ENCODE peak calls at places on chromosomes 12 and 14, in six cellular contexts. O is keratinocyte, A is natural killer cell, R is PC-3, K is fibroblast of pulmonary artery, P is GM12865. V is an unnamed sample.
A peak's percentile ranks its signal among the peaks of the same experiment; 100 is the strongest.

GRCh38 chr12:132611620-132612019 is 1.2 kb upstream of the LRCOL1 start:
- DNase-seq in O (no peak), A (no peak), R (no peak), K (no peak), P (no peak), V (no peak)

GRCh38 chr14:89202413-89202812 is 214.6 kb downstream of the FOXN3 start:
- DNase-seq in O (no peak), A (no peak), R (no peak), K (no peak), P (no peak), V (peak; percentile 32)

GRCh38 chr12:24364921-24365320 is 415.5 kb upstream of the SOX5 start:
- DNase-seq in O (no peak), A (no peak), R (no peak), K (no peak), P (no peak), V (no peak)

GRCh38 chr12:100187857-100188519 is 12.6 kb upstream of the ACTR6 start:
- DNase-seq in O (no peak), A (no peak), R (no peak), K (no peak), P (no peak), V (no peak)

GRCh38 chr14:67650694-67651093 is 23.7 kb downstream of the VTI1B start:
- DNase-seq in O (peak; percentile 11), A (no peak), R (no peak), K (peak; percentile 77), P (no peak), V (peak; percentile 84)

GRCh38 chr14:62819931-62820330 is 225.3 kb downstream of the KCNH5 start:
- DNase-seq in O (no peak), A (no peak), R (no peak), K (peak; percentile 1), P (no peak), V (no peak)

GRCh38 chr12:50621435-50622304 is 116.9 kb downstream of the DIP2B start:
- DNase-seq in O (no peak), A (no peak), R (no peak), K (no peak), P (no peak), V (no peak)

GRCh38 chr12:104182621-104183378 is 32.8 kb upstream of the TXNRD1 start:
- DNase-seq in O (no peak), A (no peak), R (no peak), K (peak; percentile 53), P (no peak), V (no peak)

GRCh38 chr12:53327435-53328042 is 6.1 kb upstream of the AAAS start:
- DNase-seq in O (no peak), A (no peak), R (peak; percentile 40), K (peak; percentile 45), P (no peak), V (no peak)

GRCh38 chr12:121579981-121580868 is 598 bp downstream of the KDM2B start:
- DNase-seq in O (no peak), A (peak; percentile 66), R (peak; percentile 63), K (peak; percentile 62), P (peak; percentile 68), V (peak; percentile 59)

GRCh38 chr14:76876076-76876475 is 49.9 kb downstream of the LRRC74A start:
- DNase-seq in O (peak; percentile 17), A (peak; percentile 30), R (peak; percentile 87), K (peak; percentile 83), P (peak; percentile 71), V (peak; percentile 87)

GRCh38 chr14:96852823-96853422 is 55.7 kb downstream of the VRK1 start:
- DNase-seq in O (peak; percentile 23), A (no peak), R (peak; percentile 52), K (peak; percentile 82), P (peak; percentile 48), V (peak; percentile 75)

GRCh38 chr14:45558183-45558582 is 305.2 kb upstream of the MIS18BP1 start:
- DNase-seq in O (no peak), A (no peak), R (no peak), K (no peak), P (no peak), V (no peak)

GRCh38 chr12:44021471-44021971 is 185.6 kb downstream of the TMEM117 start:
- DNase-seq in O (no peak), A (no peak), R (no peak), K (no peak), P (peak; percentile 56), V (no peak)

GRCh38 chr12:91384391-91384790 is 201.8 kb upstream of the DCN start:
- DNase-seq in O (no peak), A (no peak), R (no peak), K (no peak), P (no peak), V (no peak)

GRCh38 chr12:6178981-6179761 is 21.0 kb upstream of the CD9 start:
- DNase-seq in O (no peak), A (no peak), R (no peak), K (peak; percentile 58), P (no peak), V (peak; percentile 58)

GRCh38 chr12:22576473-22576872 is 32.1 kb upstream of the C2CD5 start:
- DNase-seq in O (no peak), A (no peak), R (no peak), K (no peak), P (no peak), V (no peak)

GRCh38 chr14:96285667-96286066 is 29.7 kb downstream of the BDKRB1 start:
- DNase-seq in O (no peak), A (no peak), R (no peak), K (peak; percentile 70), P (no peak), V (no peak)

GRCh38 chr12:128797119-128798118 is 26.3 kb downstream of the SLC15A4 start:
- DNase-seq in O (no peak), A (peak; percentile 69), R (peak; percentile 52), K (peak; percentile 86), P (no peak), V (peak; percentile 72)

GRCh38 chr14:64724578-64724930 is 20.3 kb downstream of the PLEKHG3 start:
- DNase-seq in O (no peak), A (no peak), R (no peak), K (no peak), P (no peak), V (no peak)

GRCh38 chr12:117580718-117581062 is 219.3 kb upstream of the NOS1 start:
- DNase-seq in O (no peak), A (no peak), R (peak; percentile 47), K (no peak), P (peak; percentile 19), V (no peak)

GRCh38 chr14:75643985-75644384 is 16.7 kb downstream of the ERG28 start:
- DNase-seq in O (no peak), A (no peak), R (no peak), K (no peak), P (no peak), V (no peak)

GRCh38 chr12:53208435-53208834 is 1.4 kb upstream of the ITGB7 start:
- DNase-seq in O (no peak), A (no peak), R (no peak), K (no peak), P (no peak), V (no peak)

GRCh38 chr14:76844223-76844622 is 18.0 kb downstream of the LRRC74A start:
- DNase-seq in O (no peak), A (no peak), R (peak; percentile 33), K (peak; percentile 86), P (peak; percentile 26), V (peak; percentile 24)

GRCh38 chr14:32696325-32697101 is 242.2 kb upstream of the NPAS3 start:
- DNase-seq in O (no peak), A (no peak), R (no peak), K (no peak), P (no peak), V (no peak)

GRCh38 chr14:37901978-37902377 is 305.7 kb upstream of the SSTR1 start:
- DNase-seq in O (no peak), A (no peak), R (no peak), K (no peak), P (no peak), V (peak; percentile 89)

GRCh38 chr12:52178443-52178842 is 13.4 kb downstream of the KRT80 start:
- DNase-seq in O (no peak), A (no peak), R (no peak), K (no peak), P (no peak), V (no peak)

GRCh38 chr12:110112335-110112660 is 11.9 kb upstream of the IFT81 start:
- DNase-seq in O (no peak), A (no peak), R (no peak), K (no peak), P (no peak), V (no peak)

GRCh38 chr14:95274874-95275273 is 44.8 kb downstream of the CLMN start:
- DNase-seq in O (no peak), A (no peak), R (no peak), K (no peak), P (no peak), V (no peak)

GRCh38 chr14:60977848-60978247 is 3.0 kb downstream of the TRMT5 start:
- DNase-seq in O (no peak), A (no peak), R (no peak), K (peak; percentile 16), P (no peak), V (no peak)

GRCh38 chr12:58364389-58365086 is 423.2 kb downstream of the ATP23 start:
- DNase-seq in O (peak; percentile 36), A (no peak), R (peak; percentile 98), K (peak; percentile 91), P (no peak), V (peak; percentile 97)

GRCh38 chr12:89140580-89141236 is 211.6 kb downstream of the DUSP6 start:
- DNase-seq in O (no peak), A (no peak), R (peak; percentile 48), K (peak; percentile 60), P (no peak), V (peak; percentile 56)

GRCh38 chr12:124392271-124392990 is 97.5 kb downstream of the RFLNA start:
- DNase-seq in O (no peak), A (peak; percentile 40), R (no peak), K (peak; percentile 39), P (no peak), V (peak; percentile 58)
- TF ChIP-seq CTCF in O (no peak), A (peak; percentile 20), R (peak; percentile 56), K (peak; percentile 20), P (peak; percentile 13), V (peak; percentile 26)

GRCh38 chr12:114434341-114434740 is 28.4 kb upstream of the TBX5 start:
- DNase-seq in O (no peak), A (no peak), R (no peak), K (no peak), P (no peak), V (no peak)
- TF ChIP-seq CTCF in O (no peak), A (no peak), R (no peak), K (no peak), P (no peak), V (no peak)

GRCh38 chr12:71125515-71125914 is 32.3 kb downstream of the TSPAN8 start:
- DNase-seq in O (no peak), A (no peak), R (peak; percentile 11), K (no peak), P (no peak), V (no peak)
- TF ChIP-seq CTCF in O (no peak), A (no peak), R (peak; percentile 27), K (peak; percentile 14), P (no peak), V (no peak)

GRCh38 chr12:124633954-124634352 is 66.5 kb upstream of the NCOR2 start:
- DNase-seq in O (no peak), A (no peak), R (no peak), K (no peak), P (no peak), V (no peak)
- TF ChIP-seq CTCF in O (no peak), A (no peak), R (no peak), K (no peak), P (no peak), V (no peak)

V was measured in foreskin fibroblast.